ENCODE peak calls at places on chromosomes 13 and 19, in nine cellular contexts. V is heart left ventricle, F is testis, T is uterus, E is ovary, O is upper lobe of left lung, G is tibial nerve, L is body of pancreas, A is Peyer's patch. M is an unnamed sample. For H3K36me3 and H3K4me1, the result is how much of the 10 kb centered on the place peaks cover.

GRCh38 chr19:13382633-13382938 is 123.7 kb downstream of the CACNA1A start:
- DNase-seq in V (no peak), F (no peak), T (no peak), E (no peak), O (no peak), G (no peak), L (no peak), A (no peak), M (no peak)

GRCh38 chr19:18756896-18757295 is 34.2 kb downstream of the COMP start:
- DNase-seq in V (no peak), F (no peak), T (no peak), E (no peak), O (peak), G (no peak), L (no peak), A (no peak), M (no peak)

GRCh38 chr19:18211683-18212082 is 7.8 kb upstream of the RAB3A start:
- DNase-seq in V (no peak), F (no peak), T (no peak), E (no peak), O (no peak), G (no peak), L (no peak), A (no peak), M (no peak)

GRCh38 chr13:50942630-50943311 is 33.2 kb downstream of the RNASEH2B start:
- DNase-seq in V (no peak), F (no peak), T (no peak), E (no peak), O (no peak), G (no peak), L (no peak), A (no peak), M (no peak)

GRCh38 chr13:74251778-74252519 is 117.7 kb upstream of the KLF12 start:
- DNase-seq in V (peak), F (no peak), T (no peak), E (no peak), O (no peak), G (no peak), L (no peak), A (no peak), M (peak)

GRCh38 chr13:97004096-97004876 is 10.0 kb upstream of the OXGR1 start:
- DNase-seq in V (no peak), F (no peak), T (no peak), E (no peak), O (no peak), G (no peak), L (no peak), A (no peak), M (no peak)

GRCh38 chr19:23075031-23075733 is 41.6 kb upstream of the ZNF730 start:
- DNase-seq in V (peak), F (peak), T (peak), E (peak), O (peak), G (no peak), L (peak), A (peak), M (peak)

GRCh38 chr13:99278199-99278598 is 20.0 kb upstream of the GPR18 start:
- DNase-seq in V (no peak), F (no peak), T (no peak), E (no peak), O (no peak), G (no peak), L (no peak), A (no peak), M (no peak)

GRCh38 chr13:108496364-108497215 is 132.8 kb upstream of the MYO16 start:
- DNase-seq in V (no peak), F (no peak), T (no peak), E (no peak), O (peak), G (no peak), L (no peak), A (no peak), M (no peak)

GRCh38 chr13:103952183-103952582 is 886.0 kb upstream of the SLC10A2 start:
- DNase-seq in V (no peak), F (no peak), T (no peak), E (no peak), O (no peak), G (no peak), L (no peak), A (no peak), M (no peak)

GRCh38 chr19:15201374-15202023 is 704 bp upstream of the NOTCH3 start:
- DNase-seq in V (no peak), F (no peak), T (no peak), E (no peak), O (no peak), G (no peak), L (no peak), A (no peak), M (no peak)

GRCh38 chr13:77554079-77554478 is 18.6 kb downstream of the SCEL start:
- DNase-seq in V (no peak), F (no peak), T (no peak), E (no peak), O (no peak), G (no peak), L (no peak), A (no peak), M (peak)

GRCh38 chr19:11448410-11448809 is 13.0 kb downstream of the PRKCSH start:
- DNase-seq in V (no peak), F (no peak), T (no peak), E (no peak), O (no peak), G (no peak), L (no peak), A (no peak), M (no peak)
- H3K36me3 ChIP-seq in V (under half), F (under half), T (under half), E (under half), O (half or more), G (under half), L (under half), A (under half), M (half or more)

GRCh38 chr19:2721570-2722540 is 683 bp upstream of the DIRAS1 start:
- DNase-seq in V (no peak), F (no peak), T (no peak), E (no peak), O (peak), G (no peak), L (no peak), A (no peak), M (no peak)
- H3K4me1 ChIP-seq in V (under half), F (under half), T (under half), E (under half), O (under half), G (under half), L (under half), A (under half), M (under half)

GRCh38 chr19:5292843-5293606 is 47.6 kb downstream of the PTPRS start:
- DNase-seq in V (peak), F (peak), T (peak), E (peak), O (peak), G (peak), L (peak), A (peak), M (peak)
- TF ChIP-seq POLR2A in V (no peak), F (peak), T (no peak), E (peak), O (peak), G (peak), L (peak), A (no peak), M (peak)

GRCh38 chr19:32901504-32902161 is 32.1 kb upstream of the SLC7A9 start:
- DNase-seq in V (no peak), F (no peak), T (no peak), E (no peak), O (no peak), G (no peak), L (no peak), A (no peak), M (no peak)

GRCh38 chr19:32896516-32897214 is 27.1 kb upstream of the SLC7A9 start:
- DNase-seq in V (no peak), F (no peak), T (no peak), E (no peak), O (no peak), G (no peak), L (no peak), A (no peak), M (no peak)

DNA sequence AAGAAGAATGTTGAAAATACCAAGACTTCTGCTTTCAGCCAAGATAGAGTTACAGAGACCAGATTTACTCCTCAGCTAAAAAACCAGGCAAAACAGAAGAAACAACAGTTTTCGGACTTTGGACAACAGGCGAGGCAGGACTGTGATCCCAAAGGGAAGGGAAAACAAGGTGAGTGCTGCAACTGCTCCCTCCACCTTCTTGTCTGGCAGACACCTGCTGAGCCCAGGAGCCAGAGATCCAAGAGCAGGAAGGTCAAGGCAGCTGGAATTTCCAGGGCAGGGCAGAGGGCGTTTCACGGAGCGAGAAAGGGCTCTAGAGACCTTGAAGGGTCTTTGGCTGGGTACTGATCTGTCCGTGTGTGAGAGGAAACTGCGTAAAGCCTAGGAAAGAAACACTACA is 32.9 kb upstream of the SLC7A9 start:
- DNase-seq in V (no peak), F (no peak), T (no peak), E (no peak), O (no peak), G (no peak), L (no peak), A (peak), M (no peak)
- H3K36me3 ChIP-seq in V (under half), F (under half), T (under half), E (under half), O (under half), G (under half), L (under half), A (under half), M (under half)

GRCh38 chr19:39941615-39942507 is 7.4 kb upstream of the FCGBP start:
- DNase-seq in V (no peak), F (peak), T (no peak), E (no peak), O (no peak), G (peak), L (no peak), A (no peak), M (no peak)
- H3K4me1 ChIP-seq in V (half or more), F (under half), T (under half), E (under half), O (under half), G (under half), L (under half), A (under half), M (under half)

GRCh38 chr19:38852231-38853044 is 2.7 kb upstream of the HNRNPL start:
- DNase-seq in V (peak), F (peak), T (peak), E (peak), O (peak), G (peak), L (peak), A (peak), M (peak)
- TF ChIP-seq POLR2A in V (no peak), F (no peak), T (no peak), E (no peak), O (peak), G (no peak), L (peak), A (no peak), M (no peak)

DNA sequence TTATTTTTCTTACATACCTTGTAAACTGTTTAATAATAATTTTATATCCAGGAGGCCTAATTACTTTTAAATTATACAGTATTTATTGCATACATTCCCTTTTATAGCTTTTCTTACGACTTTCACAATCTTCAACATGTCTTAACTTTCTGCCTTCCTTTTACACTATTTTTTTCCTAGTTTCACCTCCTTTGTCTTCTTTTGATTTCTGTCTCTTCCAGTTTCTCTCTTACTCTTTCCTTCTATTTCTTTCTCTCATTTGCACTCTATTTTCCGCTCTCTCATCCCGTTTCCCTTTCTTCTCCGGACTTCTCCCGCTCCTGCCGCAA is 11.5 kb downstream of the ZNF552 start:
- DNase-seq in V (no peak), F (no peak), T (no peak), E (no peak), O (no peak), G (no peak), L (no peak), A (no peak), M (no peak)
- H3K36me3 ChIP-seq in V (under half), F (under half), T (under half), E (under half), O (under half), G (under half), L (under half), A (under half), M (under half)

GRCh38 chr19:35206379-35206778 is 22.2 kb downstream of the FAM187B start:
- DNase-seq in V (no peak), F (no peak), T (no peak), E (no peak), O (no peak), G (no peak), L (no peak), A (no peak), M (no peak)
- H3K4me1 ChIP-seq in V (half or more), F (under half), T (under half), E (under half), O (under half), G (under half), L (under half), A (under half), M (under half)

DNA sequence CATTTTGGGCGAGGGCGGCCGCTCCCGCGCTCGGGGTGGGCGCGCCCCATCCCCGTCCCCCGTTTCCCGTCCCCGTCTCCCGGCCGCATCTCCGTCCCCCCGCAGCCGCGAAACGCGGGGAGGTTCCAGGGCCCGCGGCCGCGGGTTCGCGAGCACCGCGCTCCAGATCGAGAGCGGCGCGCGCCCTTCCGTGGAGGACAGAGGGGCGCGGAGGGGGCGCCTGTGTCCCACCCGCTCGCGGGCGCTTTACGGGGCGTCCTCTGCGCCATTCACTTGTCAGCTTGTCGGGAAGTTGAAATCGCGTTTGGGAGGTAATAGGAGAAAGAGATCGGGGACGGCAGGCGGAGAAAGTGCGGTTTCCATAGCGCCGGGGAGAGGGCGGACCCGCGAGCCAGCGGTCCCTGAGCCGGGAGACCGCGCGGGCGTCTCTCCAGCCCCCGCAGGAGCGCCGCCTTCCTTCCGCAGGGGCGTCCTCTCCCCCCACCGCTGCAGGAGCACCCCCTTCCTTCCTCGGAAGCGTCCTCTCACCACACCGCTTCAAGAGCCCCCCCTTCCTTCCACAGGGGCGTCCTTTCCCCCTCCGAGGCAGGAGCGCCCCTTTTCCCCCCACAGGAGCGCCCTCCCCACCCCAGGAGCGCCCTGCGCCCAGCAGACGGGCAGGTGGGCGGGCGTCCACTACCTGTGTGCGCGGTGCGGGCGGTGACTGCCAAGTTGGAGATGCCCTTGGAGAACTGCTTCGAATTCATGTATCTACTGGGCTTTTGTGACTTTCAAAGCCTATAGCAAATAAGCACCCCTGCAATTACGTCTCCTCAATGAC is 962 bp upstream of the IRS2 start:
- DNase-seq in V (peak), F (peak), T (peak), E (peak), O (peak), G (no peak), L (peak), A (peak), M (peak)
- TF ChIP-seq POLR2A in V (no peak), F (no peak), T (no peak), E (no peak), O (peak), G (peak), L (peak), A (no peak), M (no peak)